ENCODE peak calls at places on chromosomes 5 and 9, in seven cellular contexts. P is A549; O is Right ventricle myocardium superior; G is mesenchymal stem cell; N is HEK293T; K is fibroblast of the aortic adventitia; Z is stimulated activated CD8-positive, alpha-beta memory T cell treated with anti-CD3 and anti-CD28 coated beads, Interleukin-15, amount 100 ng/mL, for 24 hours. B is an unnamed sample.

GRCh38 chr9:137974746-137975526 is 97.4 kb downstream of the CACNA1B start:
- DNase-seq in P (no peak), O (peak), G (no peak), N (no peak), K (no peak), Z (no peak), B (no peak)

GRCh38 chr5:95822038-95822407 is 503 bp downstream of the GLRX start:
- DNase-seq in P (peak), O (peak), G (peak), N (peak), K (peak), Z (no peak), B (peak)

GRCh38 chr9:115999498-115999897 is 154.1 kb upstream of the PAPPA start:
- DNase-seq in P (no peak), O (no peak), G (peak), N (no peak), K (peak), Z (no peak), B (no peak)

GRCh38 chr5:66958984-66959641 is 237.5 kb downstream of the CD180 start:
- DNase-seq in P (no peak), O (peak), G (peak), N (peak), K (peak), Z (no peak), B (no peak)

GRCh38 chr5:35246411-35246810 is 16.1 kb upstream of the PRLR start:
- DNase-seq in P (no peak), O (no peak), G (no peak), N (no peak), K (no peak), Z (no peak), B (no peak)

GRCh38 chr5:148799737-148800527 is 26.5 kb upstream of the ADRB2 start:
- DNase-seq in P (no peak), O (no peak), G (no peak), N (no peak), K (peak), Z (no peak), B (no peak)

GRCh38 chr5:154419236-154419635 is 26.6 kb upstream of the SAP30L start:
- DNase-seq in P (no peak), O (no peak), G (no peak), N (no peak), K (no peak), Z (no peak), B (no peak)

GRCh38 chr9:130872912-130873503 is 23.6 kb downstream of the QRFP start:
- DNase-seq in P (no peak), O (peak), G (no peak), N (no peak), K (peak), Z (no peak), B (no peak)

GRCh38 chr9:109118802-109119438 is 827 bp downstream of the TMEM245 start:
- DNase-seq in P (no peak), O (no peak), G (peak), N (no peak), K (peak), Z (no peak), B (no peak)

GRCh38 chr5:133471699-133472098 is 140.6 kb downstream of the FSTL4 start:
- DNase-seq in P (no peak), O (no peak), G (no peak), N (no peak), K (no peak), Z (no peak), B (no peak)

GRCh38 chr5:142322747-142323479 is 1.9 kb downstream of the SPRY4 start:
- DNase-seq in P (no peak), O (peak), G (peak), N (no peak), K (peak), Z (no peak), B (no peak)

GRCh38 chr5:108141676-108142075 is 240.2 kb downstream of the FBXL17 start:
- DNase-seq in P (no peak), O (no peak), G (peak), N (no peak), K (no peak), Z (no peak), B (no peak)

GRCh38 chr5:153461341-153461740 is 29.1 kb upstream of the GRIA1 start:
- DNase-seq in P (no peak), O (no peak), G (no peak), N (no peak), K (no peak), Z (no peak), B (no peak)

GRCh38 chr9:130846487-130847305 is 11.6 kb downstream of the ABL1 start:
- DNase-seq in P (peak), O (peak), G (peak), N (no peak), K (peak), Z (no peak), B (peak)

GRCh38 chr5:128303593-128303992 is 220.0 kb downstream of the SLC12A2 start:
- DNase-seq in P (no peak), O (no peak), G (no peak), N (no peak), K (peak), Z (no peak), B (no peak)

GRCh38 chr5:124630767-124631704 is 115.4 kb downstream of the ZNF608 start:
- DNase-seq in P (no peak), O (no peak), G (peak), N (no peak), K (no peak), Z (no peak), B (no peak)

GRCh38 chr5:20469792-20470191 is 481.8 kb upstream of the CDH18 start:
- DNase-seq in P (no peak), O (no peak), G (no peak), N (no peak), K (no peak), Z (no peak), B (no peak)

GRCh38 chr5:138809391-138809790 is 56.2 kb downstream of the CTNNA1 start:
- DNase-seq in P (no peak), O (no peak), G (no peak), N (no peak), K (peak), Z (no peak), B (no peak)

GRCh38 chr5:9173281-9174048 is 372.4 kb downstream of the SEMA5A start:
- DNase-seq in P (no peak), O (no peak), G (peak), N (no peak), K (peak), Z (no peak), B (no peak)

GRCh38 chr9:106019017-106019692 is 324.8 kb downstream of the TMEM38B start:
- DNase-seq in P (no peak), O (no peak), G (no peak), N (no peak), K (no peak), Z (no peak), B (no peak)

B was measured in SK-N-SH.